ENCODE peak calls at places on chromosomes 13 and 19, in nine cellular contexts. One of them, this sample, is unnamed.
A peak's percentile ranks its signal among the peaks of the same experiment; 100 is the strongest.

GRCh38 chr13:29046588-29046987 is 226.4 kb downstream of the MTUS2 start:
- DNase-seq in transverse colon: no peak
- DNase-seq in CD4-positive, alpha-beta T cell: no peak
- DNase-seq in Peyer's patch: no peak
- DNase-seq in tibial artery: no peak
- DNase-seq in OCI-LY7: no peak
- DNase-seq in dorsolateral prefrontal cortex: no peak
- DNase-seq in thoracic aorta: no peak
- DNase-seq in cardiac muscle cell: no peak
- DNase-seq in this sample: no peak

GRCh38 chr13:33016414-33017409 is at the start of gene KL:
- DNase-seq in transverse colon: peak; percentile 20
- DNase-seq in dorsolateral prefrontal cortex: no peak
- DNase-seq in CD4-positive, alpha-beta T cell: no peak
- DNase-seq in OCI-LY7: no peak
- DNase-seq in Peyer's patch: peak; percentile 65
- DNase-seq in tibial artery: peak; percentile 29
- DNase-seq in cardiac muscle cell: peak; percentile 16
- DNase-seq in thoracic aorta: no peak
- DNase-seq in this sample: peak; percentile 80

GRCh38 chr19:52533901-52534300 is 6.4 kb downstream of the ZNF808 start:
- DNase-seq in thoracic aorta: no peak
- DNase-seq in CD4-positive, alpha-beta T cell: no peak
- DNase-seq in dorsolateral prefrontal cortex: no peak
- DNase-seq in transverse colon: no peak
- DNase-seq in cardiac muscle cell: peak; percentile 5
- DNase-seq in tibial artery: no peak
- DNase-seq in OCI-LY7: no peak
- DNase-seq in Peyer's patch: no peak
- DNase-seq in this sample: no peak

GRCh38 chr13:62512194-62513141 is 1096.8 kb upstream of the PCDH20 start:
- DNase-seq in thoracic aorta: no peak
- DNase-seq in dorsolateral prefrontal cortex: no peak
- DNase-seq in CD4-positive, alpha-beta T cell: no peak
- DNase-seq in OCI-LY7: peak; percentile 70
- DNase-seq in tibial artery: no peak
- DNase-seq in Peyer's patch: peak; percentile 32
- DNase-seq in transverse colon: peak; percentile 9
- DNase-seq in cardiac muscle cell: peak; percentile 32
- DNase-seq in this sample: peak; percentile 28

GRCh38 chr19:14052470-14052869 is 9.4 kb downstream of the PALM3 start:
- DNase-seq in cardiac muscle cell: no peak
- DNase-seq in thoracic aorta: no peak
- DNase-seq in dorsolateral prefrontal cortex: no peak
- DNase-seq in CD4-positive, alpha-beta T cell: no peak
- DNase-seq in transverse colon: no peak
- DNase-seq in Peyer's patch: no peak
- DNase-seq in tibial artery: no peak
- DNase-seq in OCI-LY7: no peak
- DNase-seq in this sample: no peak

GRCh38 chr13:47168086-47168485 is 271.2 kb upstream of the HTR2A start:
- DNase-seq in Peyer's patch: no peak
- DNase-seq in CD4-positive, alpha-beta T cell: no peak
- DNase-seq in thoracic aorta: no peak
- DNase-seq in OCI-LY7: no peak
- DNase-seq in cardiac muscle cell: peak; percentile 57
- DNase-seq in transverse colon: no peak
- DNase-seq in dorsolateral prefrontal cortex: no peak
- DNase-seq in tibial artery: no peak
- DNase-seq in this sample: no peak

GRCh38 chr19:49423278-49423984 is at the start of gene PTH2:
- DNase-seq in tibial artery: no peak
- DNase-seq in OCI-LY7: no peak
- DNase-seq in Peyer's patch: no peak
- DNase-seq in transverse colon: no peak
- DNase-seq in CD4-positive, alpha-beta T cell: no peak
- DNase-seq in cardiac muscle cell: no peak
- DNase-seq in dorsolateral prefrontal cortex: no peak
- DNase-seq in thoracic aorta: no peak
- DNase-seq in this sample: no peak

GRCh38 chr13:93875527-93875926 is 604.0 kb downstream of the DCT start:
- DNase-seq in Peyer's patch: no peak
- DNase-seq in tibial artery: no peak
- DNase-seq in CD4-positive, alpha-beta T cell: no peak
- DNase-seq in transverse colon: no peak
- DNase-seq in thoracic aorta: no peak
- DNase-seq in cardiac muscle cell: peak; percentile 71
- DNase-seq in OCI-LY7: no peak
- DNase-seq in dorsolateral prefrontal cortex: no peak
- DNase-seq in this sample: no peak

GRCh38 chr13:111201304-111201940 is 86.3 kb downstream of the ARHGEF7 start:
- DNase-seq in cardiac muscle cell: no peak
- DNase-seq in thoracic aorta: no peak
- DNase-seq in Peyer's patch: no peak
- DNase-seq in transverse colon: no peak
- DNase-seq in tibial artery: no peak
- DNase-seq in CD4-positive, alpha-beta T cell: no peak
- DNase-seq in dorsolateral prefrontal cortex: no peak
- DNase-seq in OCI-LY7: no peak
- DNase-seq in this sample: no peak

GRCh38 chr19:45508681-45508930 is 1.3 kb downstream of the VASP start:
- DNase-seq in cardiac muscle cell: peak; percentile 49
- DNase-seq in CD4-positive, alpha-beta T cell: no peak
- DNase-seq in dorsolateral prefrontal cortex: no peak
- DNase-seq in transverse colon: no peak
- DNase-seq in OCI-LY7: no peak
- DNase-seq in tibial artery: no peak
- DNase-seq in Peyer's patch: no peak
- DNase-seq in thoracic aorta: no peak
- DNase-seq in this sample: no peak

GRCh38 chr19:33437351-33438015 is 64.0 kb downstream of the CEBPG start:
- DNase-seq in CD4-positive, alpha-beta T cell: no peak
- DNase-seq in tibial artery: no peak
- DNase-seq in dorsolateral prefrontal cortex: no peak
- DNase-seq in transverse colon: no peak
- DNase-seq in thoracic aorta: no peak
- DNase-seq in OCI-LY7: no peak
- DNase-seq in cardiac muscle cell: no peak
- DNase-seq in Peyer's patch: no peak
- DNase-seq in this sample: peak; percentile 27

GRCh38 chr19:38667552-38668205 is 20.2 kb downstream of the ACTN4 start:
- DNase-seq in cardiac muscle cell: no peak
- DNase-seq in Peyer's patch: no peak
- DNase-seq in thoracic aorta: no peak
- DNase-seq in dorsolateral prefrontal cortex: no peak
- DNase-seq in CD4-positive, alpha-beta T cell: no peak
- DNase-seq in OCI-LY7: no peak
- DNase-seq in tibial artery: no peak
- DNase-seq in transverse colon: no peak
- DNase-seq in this sample: no peak
- H3K27ac ChIP-seq in cardiac muscle cell: peak overlapping the region; percentile 98
- H3K27ac ChIP-seq in Peyer's patch: peak overlapping the region; percentile 77
- H3K27ac ChIP-seq in thoracic aorta: peak overlapping the region; percentile 99
- H3K27ac ChIP-seq in dorsolateral prefrontal cortex: peak overlapping the region; percentile 78
- H3K27ac ChIP-seq in CD4-positive, alpha-beta T cell: no peak overlapping the region
- H3K27ac ChIP-seq in OCI-LY7: peak overlapping the region; percentile 25
- H3K27ac ChIP-seq in tibial artery: peak overlapping the region; percentile 94
- H3K27ac ChIP-seq in transverse colon: peak overlapping the region; percentile 100
- H3K27ac ChIP-seq in this sample: peak overlapping the region; percentile 90

DNA sequence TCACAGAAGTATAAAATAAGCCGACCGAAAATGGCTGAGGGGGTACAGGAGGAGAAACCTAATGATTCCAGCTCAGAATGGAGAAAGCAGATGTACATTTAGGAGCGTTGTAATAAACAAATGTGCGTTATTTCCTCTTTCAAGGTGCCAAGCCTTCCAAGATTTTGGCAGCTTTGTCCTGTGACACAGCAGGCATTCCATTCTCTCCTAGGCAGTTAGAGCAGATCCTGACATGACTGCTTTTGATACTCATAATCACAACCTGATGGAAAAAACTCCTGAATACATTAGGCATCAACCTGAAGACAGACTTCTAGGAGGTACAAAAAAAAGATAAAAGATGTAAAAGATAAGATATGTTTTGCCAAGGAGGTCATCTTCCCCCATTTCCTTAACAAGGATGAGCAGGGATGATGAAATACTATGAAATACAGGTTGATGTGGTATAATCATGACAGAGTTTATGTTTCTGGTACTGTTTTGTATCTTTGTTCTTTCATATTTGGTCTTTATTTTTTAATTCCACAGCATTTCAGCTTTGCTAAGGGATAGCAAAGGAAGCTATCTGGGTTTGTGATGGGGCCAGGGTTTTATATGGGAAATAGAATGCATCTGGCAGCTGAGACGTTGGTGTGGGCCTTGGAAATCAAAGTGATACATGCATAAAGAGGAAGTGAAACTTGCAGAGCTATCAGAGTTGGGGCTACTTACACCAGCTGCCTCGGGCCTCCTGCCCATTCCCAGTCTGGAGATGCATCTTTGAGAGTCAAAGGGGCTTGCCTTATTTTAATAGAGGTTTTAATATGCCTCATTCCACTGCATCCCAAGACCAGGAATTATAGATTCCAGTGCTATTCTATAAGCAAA is 222.5 kb downstream of the OXGR1 start:
- DNase-seq in cardiac muscle cell: no peak
- DNase-seq in OCI-LY7: peak; percentile 68
- DNase-seq in thoracic aorta: no peak
- DNase-seq in Peyer's patch: no peak
- DNase-seq in transverse colon: no peak
- DNase-seq in tibial artery: peak; percentile 41
- DNase-seq in dorsolateral prefrontal cortex: no peak
- DNase-seq in CD4-positive, alpha-beta T cell: no peak
- DNase-seq in this sample: no peak
- H3K27ac ChIP-seq in cardiac muscle cell: no peak overlapping the region
- H3K27ac ChIP-seq in OCI-LY7: no peak overlapping the region
- H3K27ac ChIP-seq in thoracic aorta: no peak overlapping the region
- H3K27ac ChIP-seq in Peyer's patch: no peak overlapping the region
- H3K27ac ChIP-seq in transverse colon: no peak overlapping the region
- H3K27ac ChIP-seq in tibial artery: no peak overlapping the region
- H3K27ac ChIP-seq in dorsolateral prefrontal cortex: no peak overlapping the region
- H3K27ac ChIP-seq in CD4-positive, alpha-beta T cell: no peak overlapping the region
- H3K27ac ChIP-seq in this sample: no peak overlapping the region

GRCh38 chr13:52447815-52448552 is 2.5 kb downstream of the VPS36 start:
- DNase-seq in CD4-positive, alpha-beta T cell: no peak
- DNase-seq in Peyer's patch: no peak
- DNase-seq in thoracic aorta: no peak
- DNase-seq in tibial artery: no peak
- DNase-seq in transverse colon: no peak
- DNase-seq in cardiac muscle cell: no peak
- DNase-seq in OCI-LY7: no peak
- DNase-seq in dorsolateral prefrontal cortex: no peak
- DNase-seq in this sample: no peak

GRCh38 chr13:52450793-52451116 is 321 bp upstream of the VPS36 start:
- DNase-seq in transverse colon: no peak
- DNase-seq in OCI-LY7: no peak
- DNase-seq in tibial artery: no peak
- DNase-seq in thoracic aorta: no peak
- DNase-seq in dorsolateral prefrontal cortex: no peak
- DNase-seq in CD4-positive, alpha-beta T cell: no peak
- DNase-seq in Peyer's patch: no peak
- DNase-seq in cardiac muscle cell: no peak
- DNase-seq in this sample: no peak

GRCh38 chr13:52452470-52452869 is 2.0 kb upstream of the VPS36 start:
- DNase-seq in Peyer's patch: no peak
- DNase-seq in thoracic aorta: no peak
- DNase-seq in transverse colon: no peak
- DNase-seq in CD4-positive, alpha-beta T cell: no peak
- DNase-seq in dorsolateral prefrontal cortex: no peak
- DNase-seq in OCI-LY7: no peak
- DNase-seq in tibial artery: no peak
- DNase-seq in cardiac muscle cell: no peak
- DNase-seq in this sample: no peak

GRCh38 chr13:52449323-52450011 is 967 bp downstream of the VPS36 start:
- DNase-seq in tibial artery: no peak
- DNase-seq in Peyer's patch: no peak
- DNase-seq in dorsolateral prefrontal cortex: no peak
- DNase-seq in transverse colon: no peak
- DNase-seq in CD4-positive, alpha-beta T cell: no peak
- DNase-seq in thoracic aorta: no peak
- DNase-seq in OCI-LY7: peak; percentile 14
- DNase-seq in cardiac muscle cell: no peak
- DNase-seq in this sample: no peak

DNA sequence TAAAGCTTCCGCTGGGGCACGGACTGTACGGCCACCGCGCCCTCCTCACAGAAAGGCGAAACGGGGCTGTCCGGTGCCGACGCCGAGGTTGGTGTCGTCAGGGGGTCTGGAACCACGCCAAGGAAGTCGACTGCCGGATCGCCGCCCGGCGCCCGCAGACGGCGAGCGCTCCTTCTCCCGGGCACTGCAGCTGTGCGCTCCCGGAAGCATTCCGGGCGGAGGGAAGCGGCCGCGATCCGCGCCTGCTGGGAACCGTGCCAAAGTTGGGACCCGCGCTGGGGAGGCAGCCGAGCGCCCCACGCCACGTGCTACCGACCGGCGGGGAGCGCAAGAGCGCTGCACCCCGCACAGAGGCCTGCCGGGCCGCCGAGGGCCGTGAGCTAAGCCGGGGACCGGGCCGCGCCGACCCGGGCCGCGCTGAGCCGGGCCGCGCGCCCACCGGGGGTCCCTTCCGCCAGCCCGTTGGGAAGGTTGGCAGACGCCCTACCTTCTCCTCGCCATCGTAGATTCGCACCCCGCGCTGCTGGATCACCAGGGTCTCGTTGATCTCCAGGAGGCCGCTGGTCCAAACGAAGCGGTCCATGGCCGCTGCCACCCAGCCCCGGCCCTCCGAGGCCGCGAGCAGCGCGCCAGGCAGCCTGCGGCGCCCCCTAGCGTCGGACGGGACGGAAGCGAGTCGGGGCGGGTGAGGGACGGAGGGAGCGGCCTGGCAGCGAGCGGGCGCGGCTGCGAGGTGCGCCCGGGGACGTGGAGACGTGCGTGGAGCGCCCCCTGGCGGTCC is at the start of gene VPS36:
- DNase-seq in OCI-LY7: peak; percentile 95
- DNase-seq in cardiac muscle cell: peak; percentile 97
- DNase-seq in CD4-positive, alpha-beta T cell: peak; percentile 92
- DNase-seq in tibial artery: peak; percentile 92
- DNase-seq in Peyer's patch: peak; percentile 98
- DNase-seq in thoracic aorta: peak; percentile 78
- DNase-seq in transverse colon: peak; percentile 98
- DNase-seq in dorsolateral prefrontal cortex: peak; percentile 98
- DNase-seq in this sample: peak; percentile 98
- H3K27ac ChIP-seq in OCI-LY7: peak within 1 kb of the TSS; percentile 34
- H3K27ac ChIP-seq in cardiac muscle cell: peak within 1 kb of the TSS; percentile 96
- H3K27ac ChIP-seq in CD4-positive, alpha-beta T cell: peak within 1 kb of the TSS; percentile 43
- H3K27ac ChIP-seq in tibial artery: peak within 1 kb of the TSS; percentile 82
- H3K27ac ChIP-seq in Peyer's patch: peak within 1 kb of the TSS; percentile 97
- H3K27ac ChIP-seq in thoracic aorta: peak within 1 kb of the TSS; percentile 91
- H3K27ac ChIP-seq in transverse colon: peak within 1 kb of the TSS; percentile 99
- H3K27ac ChIP-seq in dorsolateral prefrontal cortex: peak within 1 kb of the TSS; percentile 84
- H3K27ac ChIP-seq in this sample: peak within 1 kb of the TSS; percentile 93

DNA sequence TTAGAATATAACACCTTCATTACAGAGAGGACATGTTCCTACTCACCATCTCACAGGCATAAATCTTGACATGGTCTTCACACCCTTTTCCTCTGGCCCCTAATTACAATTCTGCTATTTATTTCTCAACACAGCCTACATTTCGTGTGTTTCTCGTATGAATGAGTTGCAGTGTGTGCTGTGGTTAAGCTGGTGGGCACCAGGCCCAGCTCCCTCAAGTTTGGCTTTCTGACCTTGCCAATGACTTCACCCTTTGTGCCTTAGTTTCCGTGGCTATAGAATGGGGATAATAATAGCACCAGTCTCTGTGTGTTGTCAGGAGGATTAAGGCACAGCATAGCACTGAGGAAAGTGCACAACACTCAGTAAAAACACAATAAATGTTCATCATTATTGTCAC is 12.4 kb upstream of the KATNAL1 start:
- DNase-seq in cardiac muscle cell: peak; percentile 50
- DNase-seq in dorsolateral prefrontal cortex: peak; percentile 35
- DNase-seq in thoracic aorta: no peak
- DNase-seq in transverse colon: no peak
- DNase-seq in Peyer's patch: no peak
- DNase-seq in OCI-LY7: no peak
- DNase-seq in tibial artery: no peak
- DNase-seq in CD4-positive, alpha-beta T cell: no peak
- DNase-seq in this sample: no peak
- H3K27ac ChIP-seq in cardiac muscle cell: no peak overlapping the region
- H3K27ac ChIP-seq in dorsolateral prefrontal cortex: no peak overlapping the region
- H3K27ac ChIP-seq in thoracic aorta: no peak overlapping the region
- H3K27ac ChIP-seq in transverse colon: no peak overlapping the region
- H3K27ac ChIP-seq in Peyer's patch: no peak overlapping the region
- H3K27ac ChIP-seq in OCI-LY7: no peak overlapping the region
- H3K27ac ChIP-seq in tibial artery: no peak overlapping the region
- H3K27ac ChIP-seq in CD4-positive, alpha-beta T cell: no peak overlapping the region
- H3K27ac ChIP-seq in this sample: no peak overlapping the region